ENCODE peak calls at places on chromosomes 4 and X, in six cellular contexts. B, S, J, X, K and H are unnamed samples.

GRCh38 chrX:15515931-15516330 is 15.3 kb downstream of the BMX start:
- DNase-seq in B (no peak), K (no peak), J (no peak), S (no peak), X (no peak), H (no peak)

GRCh38 chr4:110183643-110184042 is 14.8 kb downstream of the ELOVL6 start:
- DNase-seq in X (no peak), S (peak; percentile 16), J (no peak), K (no peak), B (no peak), H (no peak)

GRCh38 chrX:85243761-85244410 is at the start of the genes SATL1 and ZNF711:
- DNase-seq in S (peak; percentile 80), B (peak; percentile 79), K (no peak), X (peak; percentile 76), J (peak; percentile 62), H (peak; percentile 81)

GRCh38 chr4:121758896-121759568 is 5.9 kb downstream of the SMIM43 start:
- DNase-seq in X (no peak), B (no peak), J (no peak), K (no peak), S (no peak), H (no peak)

GRCh38 chr4:69888336-69888735 is 28.4 kb upstream of the SULT1E1 start:
- DNase-seq in K (no peak), J (no peak), B (no peak), S (no peak), X (no peak), H (no peak)

GRCh38 chr4:20615492-20616136 is 84.6 kb upstream of the PACRGL start:
- DNase-seq in S (no peak), J (no peak), X (no peak), B (no peak), K (no peak), H (no peak)

GRCh38 chr4:111362891-111363290 is 740.0 kb upstream of the PITX2 start:
- DNase-seq in X (peak; percentile 56), S (no peak), B (no peak), J (peak; percentile 62), K (no peak), H (no peak)

GRCh38 chrX:8868070-8868795 is 67.0 kb upstream of the FAM9A start:
- DNase-seq in B (no peak), X (peak; percentile 52), K (peak; percentile 65), J (no peak), S (peak; percentile 2), H (no peak)

GRCh38 chrX:153909024-153909979 is 4.8 kb downstream of the AVPR2 start:
- DNase-seq in J (no peak), K (no peak), S (peak; percentile 68), B (peak; percentile 60), X (no peak), H (peak; percentile 20)

GRCh38 chrX:148380614-148381561 is 119.5 kb upstream of the AFF2 start:
- DNase-seq in B (no peak), K (no peak), S (no peak), X (no peak), J (no peak), H (no peak)

GRCh38 chr4:17587094-17587822 is 10.3 kb downstream of the LAP3 start:
- DNase-seq in S (no peak), X (peak; percentile 12), J (no peak), B (no peak), K (no peak), H (no peak)

GRCh38 chr4:182245541-182246245 is 2.5 kb downstream of the TENM3 start:
- DNase-seq in X (no peak), J (no peak), K (no peak), B (no peak), S (no peak), H (no peak)

GRCh38 chr4:35252071-35252470 is 992.2 kb downstream of the ARAP2 start:
- DNase-seq in B (no peak), S (no peak), K (no peak), J (no peak), X (no peak), H (no peak)

GRCh38 chr4:169968999-169969398 is 57.2 kb downstream of the MFAP3L start:
- DNase-seq in K (no peak), J (no peak), X (peak; percentile 59), S (no peak), B (no peak), H (no peak)

GRCh38 chr4:17111959-17112659 is 213.7 kb upstream of the LDB2 start:
- DNase-seq in S (peak; percentile 30), J (no peak), X (no peak), K (no peak), B (peak; percentile 36), H (no peak)

GRCh38 chrX:10101269-10101668 is 55.5 kb upstream of the CLCN4 start:
- DNase-seq in J (no peak), K (no peak), B (no peak), S (no peak), X (no peak), H (no peak)

GRCh38 chr4:154643493-154643892 is 31.0 kb upstream of the FGG start:
- DNase-seq in B (no peak), S (no peak), J (no peak), X (no peak), K (no peak), H (no peak)

GRCh38 chrX:153457827-153458466 is 12.1 kb upstream of the TREX2 start:
- DNase-seq in J (no peak), B (no peak), X (no peak), S (no peak), K (no peak), H (no peak)

GRCh38 chrX:68808686-68809357 is 20.0 kb upstream of the EFNB1 start:
- DNase-seq in X (peak; percentile 7), B (no peak), J (no peak), S (no peak), K (no peak), H (no peak)

GRCh38 chr4:174764105-174764729 is 64.8 kb downstream of the GLRA3 start:
- DNase-seq in S (no peak), K (peak; percentile 11), J (no peak), X (peak; percentile 74), B (no peak), H (no peak)

GRCh38 chrX:77900688-77901087 is 1.4 kb downstream of the COX7B start:
- DNase-seq in J (no peak), B (no peak), X (no peak), S (no peak), K (no peak), H (no peak)

DNA sequence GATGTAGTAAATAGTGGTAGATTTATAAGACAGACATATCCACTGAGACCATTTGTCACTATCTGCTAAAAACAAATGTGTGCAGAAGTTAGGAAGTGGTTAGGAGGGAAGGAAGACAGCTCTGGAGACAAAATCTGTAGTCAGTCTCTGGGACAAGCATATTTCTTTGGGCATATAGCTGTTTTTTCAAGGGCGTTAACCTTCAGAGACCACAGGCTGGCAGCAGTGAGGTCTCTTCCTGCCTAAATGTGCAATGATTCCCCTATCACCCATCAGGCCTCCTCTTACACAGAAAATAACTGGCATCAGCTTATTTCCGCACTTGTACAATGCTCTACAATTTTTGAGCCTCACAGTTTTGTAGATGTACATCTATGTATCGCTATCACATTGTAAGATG is 6.5 kb downstream of the TMEM150C start:
- DNase-seq in X (no peak), B (no peak), K (no peak), J (no peak), S (no peak), H (no peak)
- TF ChIP-seq CTCF in X (no peak), B (no peak), K (no peak), J (no peak), S (no peak), H (no peak)

DNA sequence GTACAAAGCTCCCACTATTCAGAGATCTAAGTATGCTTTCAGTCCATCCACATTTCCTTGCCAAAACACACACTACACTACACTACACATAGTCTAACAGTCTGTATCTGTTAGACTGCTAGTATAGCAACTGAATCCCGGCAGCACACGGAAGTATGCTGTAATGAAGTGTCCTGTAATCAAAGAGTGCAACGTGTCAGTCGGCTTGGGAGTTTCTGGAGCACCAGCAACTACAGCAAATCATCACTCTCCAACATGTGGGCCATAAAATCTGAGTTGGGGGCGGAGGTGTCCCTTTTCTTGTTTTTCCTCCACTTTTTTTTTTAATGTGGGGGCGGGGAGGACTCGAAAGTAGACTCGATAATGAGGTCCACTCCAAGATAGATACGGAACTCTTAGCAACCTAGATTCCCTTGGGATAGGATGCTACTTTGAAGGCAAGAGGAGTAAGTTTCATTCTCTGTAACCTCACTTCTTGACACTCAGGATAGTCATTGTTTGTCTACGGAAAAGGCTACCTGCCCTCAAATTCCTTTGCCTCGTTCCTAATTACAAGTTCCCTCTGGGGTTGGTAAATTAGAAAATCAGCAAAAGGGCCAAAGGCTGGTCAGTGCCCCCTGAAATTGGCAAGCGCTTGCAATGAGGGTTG is 722 bp downstream of the SLC10A7 start:
- DNase-seq in X (peak; percentile 53), B (no peak), J (no peak), K (no peak), S (peak; percentile 25), H (no peak)
- TF ChIP-seq CTCF in X (no peak), B (no peak), J (no peak), K (no peak), S (no peak), H (no peak)

DNA sequence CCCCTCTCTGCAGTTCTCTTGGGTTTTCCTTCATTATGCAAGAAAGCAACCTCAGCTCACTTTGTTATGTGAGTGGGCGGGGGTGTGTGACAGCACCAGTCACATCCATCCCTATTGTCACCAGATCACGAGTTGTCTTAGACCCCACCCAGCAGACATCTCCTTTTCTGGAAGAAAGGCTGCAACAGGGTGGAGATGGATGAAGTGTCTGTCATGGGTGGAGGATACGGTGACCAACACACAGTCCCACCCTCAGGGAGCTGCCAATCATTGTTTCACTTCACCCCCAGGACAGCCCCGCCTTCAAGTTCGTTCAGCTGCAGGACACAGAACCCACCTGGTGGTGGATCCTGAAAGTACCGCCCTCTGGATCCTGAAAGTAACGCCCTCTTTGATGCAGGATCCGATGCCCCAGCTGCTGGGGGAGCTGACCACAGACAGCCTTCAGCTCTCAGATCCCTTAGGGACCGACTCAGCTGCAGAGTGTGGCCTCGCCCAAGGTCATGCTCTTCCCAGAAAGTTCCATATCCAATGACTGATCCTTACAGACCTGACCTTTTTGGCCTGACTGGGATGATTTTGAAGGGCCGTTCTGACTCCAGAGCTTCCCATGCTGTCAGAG is 79.7 kb downstream of the SMIM20 start:
- DNase-seq in J (no peak), X (no peak), K (no peak), S (peak; percentile 45), B (peak; percentile 82), H (no peak)
- TF ChIP-seq CTCF in J (no peak), X (no peak), K (peak; percentile 37), S (peak; percentile 36), B (peak; percentile 76), H (peak; percentile 34)

DNA sequence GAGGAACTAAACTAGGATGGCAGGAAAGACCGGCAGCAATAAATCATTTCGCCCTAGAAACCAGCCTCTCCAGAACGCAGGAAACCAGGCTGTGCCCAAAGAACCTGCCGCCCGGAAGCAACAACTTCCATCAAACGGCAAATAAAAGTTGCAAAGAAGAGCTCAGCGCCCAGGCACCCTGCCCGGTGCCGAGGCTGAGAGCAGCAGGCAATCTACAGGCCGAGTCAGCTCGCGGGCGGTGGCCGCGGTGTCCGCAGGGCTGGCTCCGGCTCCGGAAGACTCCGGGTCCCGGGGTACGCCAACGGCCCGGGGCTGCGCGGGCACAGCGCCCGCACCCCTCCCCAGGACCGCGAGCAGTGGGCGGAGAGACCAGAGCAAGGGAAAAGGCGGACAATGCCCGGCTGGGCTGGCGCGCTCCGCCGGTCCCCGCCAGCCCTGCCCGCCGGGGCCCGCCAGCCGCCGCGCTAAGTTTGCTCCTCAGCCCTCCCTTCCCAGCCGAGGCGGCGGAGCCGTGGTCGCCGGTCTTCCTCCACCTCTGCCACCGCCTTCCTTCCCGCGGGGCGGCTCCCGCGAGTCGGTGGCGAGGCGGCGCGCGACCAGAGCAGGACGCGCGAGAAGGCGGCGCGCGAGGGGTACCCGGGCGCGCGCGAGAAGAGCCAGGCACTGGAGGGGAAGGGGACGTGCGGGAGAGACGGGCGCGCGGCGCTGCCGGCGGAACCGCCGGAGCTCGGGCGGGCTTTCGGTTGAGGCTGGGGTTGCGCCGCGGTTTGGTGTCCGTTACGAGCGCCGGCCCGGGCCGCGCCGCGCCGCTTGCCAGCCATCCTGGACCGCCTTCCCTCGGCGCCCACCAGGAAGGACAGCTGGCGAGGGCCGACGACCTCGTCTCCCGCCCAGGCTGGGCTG is 733 bp downstream of the FRYL start:
- DNase-seq in J (peak; percentile 82), X (peak; percentile 71), B (peak; percentile 69), K (no peak), S (peak; percentile 79), H (peak; percentile 80)
- TF ChIP-seq CTCF in J (no peak), X (peak; percentile 7), B (no peak), K (no peak), S (no peak), H (no peak)